ENCODE peak calls at places on chromosome 14, in four cellular contexts. A is erythroblast, P is transverse colon, K is adrenal gland. J is an unnamed sample.

GRCh38 chr14:68596211-68596610 is 196.7 kb downstream of the ZFP36L1 start:
- DNase-seq in K (no peak), P (no peak), A (no peak), J (no peak)

GRCh38 chr14:71355324-71356201 is 448.3 kb downstream of the PCNX1 start:
- DNase-seq in P (no peak), K (peak; percentile 70), A (peak; percentile 76), J (no peak)

GRCh38 chr14:83883732-83884131 is 1646.2 kb upstream of the FLRT2 start:
- DNase-seq in K (no peak), P (no peak), A (no peak), J (no peak)

GRCh38 chr14:96711559-96712267 is 85.5 kb upstream of the VRK1 start:
- DNase-seq in K (no peak), P (no peak), A (no peak), J (no peak)

GRCh38 chr14:22520235-22520634 is 68.8 kb downstream of the DAD1 start:
- DNase-seq in A (no peak), P (no peak), K (no peak), J (no peak)

GRCh38 chr14:101017806-101018560 is 114.5 kb upstream of the RTL1 start:
- DNase-seq in K (no peak), P (peak; percentile 1), A (no peak), J (no peak)

GRCh38 chr14:53695692-53696091 is 260.9 kb downstream of the BMP4 start:
- DNase-seq in A (no peak), K (no peak), P (no peak), J (no peak)

GRCh38 chr14:97306133-97306784 is 509.1 kb downstream of the VRK1 start:
- DNase-seq in P (no peak), A (no peak), K (no peak), J (no peak)

GRCh38 chr14:69797573-69798338 is 715 bp upstream of the SLC10A1 start:
- DNase-seq in A (no peak), P (peak; percentile 66), K (peak; percentile 30), J (no peak)

GRCh38 chr14:36986407-36986806 is 186.0 kb downstream of the SLC25A21 start:
- DNase-seq in P (no peak), A (no peak), K (no peak), J (no peak)

GRCh38 chr14:31029016-31029970 is 3.1 kb upstream of the STRN3 start:
- DNase-seq in A (peak; percentile 56), K (no peak), P (no peak), J (no peak)

GRCh38 chr14:92631098-92631497 is 117.3 kb downstream of the LGMN start:
- DNase-seq in A (no peak), P (no peak), K (no peak), J (no peak)

GRCh38 chr14:57692671-57693070 is 173.2 kb downstream of the SLC35F4 start:
- DNase-seq in A (peak; percentile 37), P (no peak), K (no peak), J (peak; percentile 6)

GRCh38 chr14:55005071-55005470 is 21.8 kb downstream of the WDHD1 start:
- DNase-seq in P (no peak), A (no peak), K (no peak), J (no peak)

GRCh38 chr14:71751264-71751663 is 181.0 kb upstream of the RGS6 start:
- DNase-seq in K (no peak), P (no peak), A (peak; percentile 9), J (no peak)

GRCh38 chr14:23694085-23694975 is 58.2 kb downstream of the DHRS2 start:
- DNase-seq in K (no peak), P (no peak), A (peak; percentile 82), J (no peak)

GRCh38 chr14:54348923-54349615 is 47.7 kb upstream of the CDKN3 start:
- DNase-seq in P (no peak), A (no peak), K (peak; percentile 56), J (no peak)

GRCh38 chr14:72715910-72716268 is 178.0 kb downstream of the DPF3 start:
- DNase-seq in P (no peak), A (no peak), K (no peak), J (no peak)

GRCh38 chr14:68975667-68976066 is 3.4 kb downstream of the ACTN1 start:
- DNase-seq in A (no peak), K (no peak), P (no peak), J (no peak)

GRCh38 chr14:73058923-73059311 is 583 bp downstream of the RBM25 start:
- DNase-seq in P (no peak), A (peak; percentile 81), K (peak; percentile 71), J (peak; percentile 49)

GRCh38 chr14:91456283-91456682 is 38.7 kb upstream of the CCDC88C start:
- DNase-seq in K (no peak), P (no peak), A (no peak), J (no peak)

GRCh38 chr14:92353447-92353846 is 30.5 kb downstream of the SLC24A4 start:
- DNase-seq in A (no peak), P (no peak), K (no peak), J (no peak)

GRCh38 chr14:56633544-56633943 is 53.9 kb downstream of the TMEM260 start:
- DNase-seq in A (no peak), K (no peak), P (no peak), J (no peak)

GRCh38 chr14:78424311-78424710 is 254.1 kb downstream of the NRXN3 start:
- DNase-seq in A (no peak), K (no peak), P (no peak), J (no peak)

GRCh38 chr14:102317564-102318248 is 1.8 kb upstream of the ZNF839 start:
- DNase-seq in P (peak; percentile 54), A (peak; percentile 70), K (peak; percentile 68), J (no peak)

GRCh38 chr14:95054346-95055280 is 102.7 kb downstream of the DICER1 start:
- DNase-seq in K (no peak), A (no peak), P (no peak), J (no peak)

GRCh38 chr14:36663404-36664321 is 2.0 kb downstream of the PAX9 start:
- DNase-seq in K (no peak), P (no peak), A (peak; percentile 31), J (no peak)

GRCh38 chr14:100384819-100385813 is 62.0 kb downstream of the SLC25A47 start:
- DNase-seq in K (no peak), A (peak; percentile 26), P (no peak), J (no peak)

DNA sequence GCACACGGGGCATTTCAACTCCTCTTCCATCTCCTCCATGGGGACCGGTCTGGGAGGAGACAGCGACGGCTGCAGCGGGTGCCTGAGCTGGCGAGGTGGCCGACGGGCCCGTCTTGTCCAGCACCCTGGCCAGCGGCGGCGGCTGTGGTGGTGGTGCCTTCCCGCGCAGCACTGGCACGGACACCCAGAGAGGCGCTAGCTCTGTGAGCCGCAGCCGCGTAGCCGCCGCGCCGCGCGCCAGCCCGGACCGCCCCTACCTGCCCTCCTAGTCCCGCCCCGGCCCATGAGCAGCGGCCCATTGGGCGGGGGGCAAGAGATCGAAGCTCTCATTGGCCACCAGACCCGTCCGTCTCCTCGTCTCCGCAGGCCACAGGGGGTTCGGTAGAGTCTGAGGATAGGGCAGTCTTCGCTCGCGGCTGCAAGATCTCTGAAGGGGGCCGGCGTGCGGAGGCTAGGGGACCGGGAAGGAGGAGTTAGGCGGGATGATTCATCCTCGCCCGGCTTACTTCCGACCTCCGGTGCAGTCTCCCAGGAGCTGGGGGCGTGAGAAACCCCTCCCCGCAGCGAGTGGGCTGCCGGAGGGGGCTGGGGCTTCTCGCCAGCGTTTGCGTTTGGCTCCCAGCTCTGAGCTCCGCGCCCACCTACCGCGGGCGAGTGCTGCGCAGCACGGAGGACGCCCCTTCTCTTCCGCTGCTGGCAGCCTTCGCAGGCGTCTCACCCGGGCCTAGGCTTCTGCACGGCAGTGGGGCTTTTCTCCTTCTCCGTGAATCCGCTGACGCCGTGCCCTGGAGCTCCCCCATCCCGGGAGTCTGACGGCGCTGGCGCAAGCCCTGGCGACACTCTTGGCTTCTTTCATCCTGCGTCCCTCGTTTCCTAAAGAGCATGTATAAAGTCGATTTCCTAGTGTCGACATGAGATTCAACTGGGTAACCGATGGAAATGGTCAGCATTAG is at the start of gene TRIM9:
- DNase-seq in A (peak; percentile 66), P (peak; percentile 96), K (peak; percentile 98), J (peak; percentile 90)
- TF ChIP-seq POLR2A in A (no peak), P (peak; percentile 25), K (peak; percentile 64), J (peak; percentile 30)

DNA sequence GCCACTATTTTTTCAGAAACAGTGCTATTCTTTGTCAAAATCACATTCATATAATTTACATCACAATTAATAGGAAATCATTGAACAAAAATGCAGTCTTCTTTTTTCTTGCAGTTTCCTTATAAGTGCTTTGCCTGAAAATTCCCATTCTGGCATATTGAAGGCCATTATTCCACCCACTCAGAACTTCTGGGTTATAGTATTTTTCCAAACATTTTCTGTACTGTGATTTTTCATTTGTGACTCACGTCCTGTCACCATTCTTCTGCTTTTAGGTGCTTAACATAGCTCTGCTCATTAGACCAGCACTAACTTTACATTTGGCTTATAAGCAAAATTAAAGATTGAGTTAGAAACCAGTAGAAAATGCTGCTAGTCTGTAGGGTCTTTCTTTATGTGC is 241.0 kb upstream of the NPAS3 start:
- DNase-seq in A (no peak), P (no peak), K (no peak), J (no peak)
- TF ChIP-seq POLR2A in A (no peak), P (no peak), K (no peak), J (no peak)

DNA sequence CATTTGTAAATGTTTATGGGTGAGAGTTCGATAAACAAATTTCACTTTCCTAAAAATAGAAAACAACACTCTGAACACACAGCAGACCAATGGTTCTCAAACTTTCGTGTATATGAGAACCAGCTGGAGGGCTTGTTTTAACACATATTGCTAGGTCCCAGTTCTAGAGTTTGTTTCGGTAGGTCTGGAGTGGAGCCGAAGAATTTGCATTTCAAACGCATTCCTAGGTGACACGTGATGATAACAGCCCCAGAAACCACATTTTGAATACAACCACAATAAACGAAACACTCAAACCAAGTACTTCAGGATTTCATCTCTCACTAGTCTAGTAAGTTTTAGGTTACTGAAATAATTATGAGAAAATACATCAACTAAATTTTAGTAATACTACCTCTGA is 17.1 kb downstream of the SEC23A start:
- DNase-seq in P (no peak), A (no peak), K (no peak), J (no peak)
- TF ChIP-seq POLR2A in P (no peak), A (no peak), K (no peak), J (no peak)

GRCh38 chr14:39185256-39186049 is 10.4 kb downstream of the PNN start:
- DNase-seq in A (no peak), K (no peak), P (no peak), J (no peak)
- TF ChIP-seq POLR2A in A (no peak), K (no peak), P (no peak), J (no peak)

DNA sequence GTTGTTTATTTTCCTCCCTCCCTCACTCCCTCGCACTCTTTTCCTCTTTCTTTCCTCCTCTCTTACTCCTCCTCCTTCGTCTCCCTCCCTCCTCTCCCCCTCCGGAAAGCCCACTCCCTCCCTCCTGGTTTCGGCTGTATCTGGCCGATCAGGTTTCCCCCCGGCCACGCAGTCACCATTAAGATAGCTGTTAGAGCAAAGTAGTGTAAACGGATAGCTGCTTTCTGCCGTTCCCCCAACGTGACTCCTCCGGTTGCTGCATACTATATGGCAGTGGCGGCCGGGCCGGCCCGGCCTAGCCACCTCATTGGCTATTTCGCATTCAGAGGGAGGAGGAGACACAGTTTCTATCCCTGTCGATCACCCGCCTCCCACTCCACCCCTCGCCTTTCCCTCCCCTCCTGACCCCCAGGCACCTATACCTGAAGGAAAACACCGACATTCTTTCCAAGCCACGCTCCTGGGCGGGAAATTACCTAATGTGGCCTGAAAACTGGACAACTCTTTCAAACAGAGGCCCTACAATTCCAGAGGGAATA is at the start of gene SIX4:
- DNase-seq in P (peak; percentile 53), A (peak; percentile 48), K (peak; percentile 80), J (peak; percentile 62)
- TF ChIP-seq POLR2A in P (no peak), A (no peak), K (peak; percentile 71), J (peak; percentile 58)